ENCODE peak calls at places on chromosomes 3 and 15, in four cellular contexts. D is HCT116, W is hepatocyte, Q is GM23248. T is an unnamed sample. For H3K9me2, the result is how much of the 10 kb centered on the place peaks cover.

GRCh38 chr15:65326844-65327243 is 22.4 kb downstream of the RNU5B-1 start:
- DNase-seq in W (no peak), Q (no peak), D (no peak), T (no peak)

GRCh38 chr3:197956070-197956469 is 3.9 kb upstream of the LMLN start:
- DNase-seq in Q (no peak), D (no peak), W (no peak), T (no peak)

GRCh38 chr15:80517290-80517689 is 113.1 kb downstream of the ARNT2 start:
- DNase-seq in Q (no peak), D (no peak), W (no peak), T (no peak)

GRCh38 chr15:90665288-90666134 is 51.6 kb upstream of the BLM start:
- DNase-seq in Q (peak), W (no peak), D (peak), T (peak)

GRCh38 chr3:52244061-52244628 is 1.4 kb upstream of the PPM1M start:
- DNase-seq in D (no peak), W (peak), Q (peak), T (peak)

GRCh38 chr3:169324454-169324789 is 339.1 kb downstream of the MECOM start:
- DNase-seq in Q (peak), D (no peak), W (no peak), T (no peak)

GRCh38 chr15:77002954-77003912 is 8.3 kb downstream of the PSTPIP1 start:
- DNase-seq in W (no peak), D (no peak), Q (no peak), T (no peak)

GRCh38 chr3:55631766-55632331 is 144.7 kb upstream of the WNT5A start:
- DNase-seq in W (no peak), Q (no peak), D (no peak), T (no peak)

GRCh38 chr15:66698318-66698961 is 3.6 kb upstream of the SMAD6 start:
- DNase-seq in Q (peak), D (peak), W (peak), T (peak)

GRCh38 chr3:152307829-152308474 is 39.2 kb downstream of the MBNL1 start:
- DNase-seq in D (no peak), W (peak), Q (no peak), T (peak)

GRCh38 chr3:58099850-58100249 is 91.6 kb downstream of the FLNB start:
- DNase-seq in W (no peak), D (no peak), Q (no peak), T (no peak)

GRCh38 chr3:115702598-115702997 is 79.3 kb downstream of the GAP43 start:
- DNase-seq in Q (no peak), W (no peak), D (no peak), T (no peak)

GRCh38 chr3:120160050-120160449 is 65.8 kb upstream of the GSK3B start:
- DNase-seq in D (peak), W (peak), Q (peak), T (peak)

GRCh38 chr3:196120291-196120951 is 38.5 kb upstream of the TFRC start:
- DNase-seq in D (no peak), W (peak), Q (no peak), T (no peak)

GRCh38 chr3:9732080-9732752 is 681 bp downstream of the BRPF1 start:
- DNase-seq in Q (peak), W (peak), D (no peak), T (no peak)

GRCh38 chr3:191363221-191363620 is 32.9 kb upstream of the UTS2B start:
- DNase-seq in Q (no peak), W (no peak), D (no peak), T (no peak)

GRCh38 chr15:71273731-71274447 is 158.6 kb downstream of the THSD4 start:
- DNase-seq in Q (peak), D (no peak), W (peak), T (no peak)

GRCh38 chr3:111715911-111716523 is 120.9 kb upstream of the ZBED2 start:
- DNase-seq in W (peak), Q (peak), D (no peak), T (peak)

GRCh38 chr3:45795882-45796765 is at the start of gene SLC6A20:
- DNase-seq in Q (peak), D (no peak), W (peak), T (no peak)

GRCh38 chr15:85475317-85475701 is 94.9 kb downstream of the AKAP13 start:
- DNase-seq in D (no peak), W (no peak), Q (peak), T (no peak)

GRCh38 chr3:14663396-14663795 is 11.5 kb upstream of the C3orf20 start:
- DNase-seq in Q (no peak), W (no peak), D (no peak), T (no peak)

GRCh38 chr15:73362900-73363299 is 5.9 kb downstream of the HCN4 start:
- DNase-seq in Q (no peak), W (no peak), D (no peak), T (no peak)

DNA sequence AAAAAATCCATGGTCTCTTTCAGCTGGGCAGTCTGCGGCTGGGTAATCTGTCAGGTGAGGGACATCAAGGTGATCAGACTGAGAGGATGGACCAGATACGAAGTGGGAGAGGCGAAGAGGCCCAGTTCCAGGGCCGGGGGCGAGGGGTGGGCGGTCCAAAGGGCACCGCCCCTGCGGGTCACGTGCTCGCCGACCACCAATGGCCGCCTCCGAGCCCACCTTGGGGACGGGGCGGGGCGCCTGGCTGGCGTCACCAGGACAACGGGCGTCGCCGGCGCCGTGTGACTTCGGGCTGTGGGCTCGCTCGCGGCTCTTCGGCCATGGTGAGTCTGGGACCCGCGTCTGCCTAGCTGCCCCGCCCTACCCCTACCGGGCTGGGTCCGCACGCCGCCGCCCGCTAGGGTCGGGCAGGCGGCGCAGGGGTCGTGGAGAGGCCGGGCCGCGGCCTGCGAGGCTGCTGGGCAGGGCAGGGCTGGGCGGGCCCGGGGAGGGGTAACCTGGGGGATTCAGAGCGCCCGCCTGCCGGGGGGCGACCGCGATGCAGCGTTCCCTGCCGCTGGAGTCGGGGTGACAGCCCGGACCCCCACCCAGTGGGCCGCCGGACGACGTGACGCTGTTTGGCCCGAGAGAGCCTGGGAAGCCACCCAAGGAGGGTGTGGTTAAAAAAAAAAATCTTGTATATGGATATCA is at the start of gene FBXL2:
- DNase-seq in D (peak), W (peak), Q (peak), T (peak)
- TF ChIP-seq EZH2 in D (no peak), W (no peak), Q (no peak), T (no peak)

GRCh38 chr3:106842151-106842550 is 535.1 kb upstream of the CCDC54 start:
- DNase-seq in D (no peak), W (no peak), Q (no peak), T (no peak)
- H3K4me2 ChIP-seq in D (no peak), W (no peak), Q (no peak), T (no peak)

GRCh38 chr3:41163399-41163798 is 35.9 kb upstream of the CTNNB1 start:
- DNase-seq in D (no peak), Q (no peak), W (peak), T (no peak)

GRCh38 chr3:41158947-41159346 is 40.4 kb upstream of the CTNNB1 start:
- DNase-seq in Q (no peak), W (peak), D (no peak), T (peak)

GRCh38 chr3:41159581-41160189 is 39.6 kb upstream of the CTNNB1 start:
- DNase-seq in D (peak), Q (no peak), W (peak), T (peak)

GRCh38 chr3:41162541-41162940 is 36.8 kb upstream of the CTNNB1 start:
- DNase-seq in W (no peak), Q (no peak), D (no peak), T (no peak)

DNA sequence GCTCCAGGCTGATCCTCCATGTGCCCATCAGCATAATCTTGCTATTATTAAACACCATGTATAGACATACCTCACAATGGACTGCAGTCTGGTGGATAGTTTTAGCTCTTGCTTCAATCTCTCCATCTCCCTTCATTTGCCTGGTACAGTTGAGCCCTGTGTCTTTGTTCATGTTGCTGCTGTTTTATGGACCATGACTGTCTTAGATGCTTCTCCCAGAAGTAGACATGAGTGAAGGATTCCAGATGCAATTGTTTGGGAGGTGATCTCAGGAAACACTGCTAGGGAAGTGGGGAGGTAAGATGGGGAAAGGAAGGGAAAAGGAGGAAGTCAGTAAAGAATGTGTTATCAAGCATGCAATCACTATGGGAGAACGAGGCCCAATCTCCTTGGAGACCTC is 36.3 kb upstream of the CTNNB1 start:
- DNase-seq in Q (no peak), W (no peak), D (no peak), T (no peak)
- H3K9me2 ChIP-seq in Q (under half), W (under half), D (under half), T (under half)

GRCh38 chr3:11034297-11035000 is 41.9 kb downstream of the SLC6A1 start:
- DNase-seq in D (no peak), W (no peak), Q (no peak), T (no peak)

GRCh38 chr3:11035757-11036505 is 43.4 kb downstream of the SLC6A1 start:
- DNase-seq in D (no peak), Q (no peak), W (no peak), T (no peak)

GRCh38 chr3:11037966-11038365 is 45.4 kb downstream of the SLC6A1 start:
- DNase-seq in W (no peak), D (no peak), Q (no peak), T (no peak)

DNA sequence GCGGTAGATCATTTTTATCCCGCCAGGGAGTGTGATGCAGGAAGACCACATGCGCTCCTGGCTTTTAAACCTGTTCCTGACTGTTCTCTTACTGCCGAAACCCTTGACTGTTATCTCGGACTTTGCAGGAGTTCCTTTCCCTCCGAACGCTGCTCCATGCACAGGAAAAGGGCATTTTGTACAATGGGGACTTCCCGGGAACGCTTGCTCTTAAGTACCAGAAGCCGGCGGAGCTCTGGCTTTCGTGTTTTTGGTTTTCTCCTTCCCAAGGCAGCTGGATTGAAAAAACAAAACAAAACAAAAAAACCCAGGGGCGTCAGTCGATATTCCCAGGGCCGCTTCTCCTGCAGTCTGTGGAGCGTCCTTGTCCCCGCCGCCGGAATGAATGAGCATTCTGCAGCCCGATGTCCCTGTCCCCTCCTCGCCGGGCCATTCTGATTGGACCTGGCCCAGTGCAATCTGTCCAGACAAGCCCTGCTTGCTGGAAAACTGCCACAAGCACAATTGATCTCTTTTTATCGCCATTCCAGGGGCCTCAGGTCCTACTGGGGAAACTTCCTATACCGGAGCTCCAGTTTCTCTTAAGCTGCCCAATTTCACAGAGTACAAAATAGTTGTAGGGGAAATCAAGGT is 44.8 kb downstream of the SLC6A1 start:
- DNase-seq in Q (no peak), W (no peak), D (no peak), T (no peak)
- TF ChIP-seq EZH2 in Q (no peak), W (no peak), D (no peak), T (no peak)

GRCh38 chr3:180142472-180142871 is 105.7 kb upstream of the PEX5L start:
- DNase-seq in Q (no peak), W (no peak), D (no peak), T (no peak)
- H3K4me2 ChIP-seq in Q (no peak), W (no peak), D (no peak), T (no peak)

GRCh38 chr3:41164776-41165175 is 34.5 kb upstream of the CTNNB1 start:
- DNase-seq in Q (no peak), D (no peak), W (no peak), T (no peak)
- H3K9me2 ChIP-seq in Q (under half), D (under half), W (under half), T (under half)

DNA sequence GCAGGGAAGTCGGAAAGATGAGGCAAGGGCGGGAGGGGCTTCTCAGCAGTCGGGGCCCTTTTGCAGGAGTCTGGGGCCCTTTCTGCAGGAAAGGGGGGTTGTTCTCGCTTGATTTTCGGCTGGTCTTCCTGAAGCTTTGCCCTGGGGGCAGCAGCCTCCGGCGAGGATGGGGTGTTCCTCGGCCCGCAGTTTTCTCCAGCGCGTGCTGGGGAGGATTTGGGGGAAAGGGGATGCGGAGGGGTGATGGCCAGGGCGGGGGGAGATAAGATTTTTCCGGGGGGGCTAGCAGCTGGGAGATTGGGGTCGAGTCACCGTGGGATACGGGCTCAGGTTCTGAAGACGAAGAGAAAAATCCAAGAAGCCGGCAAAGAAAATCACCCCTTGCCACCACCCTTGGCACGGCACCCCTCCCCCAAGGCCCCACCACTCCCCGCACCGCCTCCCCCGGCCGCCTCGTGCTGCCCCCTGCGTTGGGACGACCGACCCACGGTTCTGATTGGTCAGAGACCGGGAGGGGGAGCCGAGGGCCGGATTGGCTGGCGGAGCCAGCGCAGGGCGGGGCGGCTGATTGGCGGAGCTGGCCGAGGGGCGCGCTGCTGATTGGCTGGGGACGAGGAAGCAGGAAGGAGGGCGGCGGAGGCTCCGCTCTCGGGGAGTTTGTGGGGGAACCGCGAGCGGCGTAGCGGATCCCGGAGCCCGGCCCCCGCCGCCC is at the start of gene BAHD1:
- DNase-seq in W (peak), Q (peak), D (peak), T (peak)
- TF ChIP-seq EZH2 in W (no peak), Q (no peak), D (no peak), T (no peak)

DNA sequence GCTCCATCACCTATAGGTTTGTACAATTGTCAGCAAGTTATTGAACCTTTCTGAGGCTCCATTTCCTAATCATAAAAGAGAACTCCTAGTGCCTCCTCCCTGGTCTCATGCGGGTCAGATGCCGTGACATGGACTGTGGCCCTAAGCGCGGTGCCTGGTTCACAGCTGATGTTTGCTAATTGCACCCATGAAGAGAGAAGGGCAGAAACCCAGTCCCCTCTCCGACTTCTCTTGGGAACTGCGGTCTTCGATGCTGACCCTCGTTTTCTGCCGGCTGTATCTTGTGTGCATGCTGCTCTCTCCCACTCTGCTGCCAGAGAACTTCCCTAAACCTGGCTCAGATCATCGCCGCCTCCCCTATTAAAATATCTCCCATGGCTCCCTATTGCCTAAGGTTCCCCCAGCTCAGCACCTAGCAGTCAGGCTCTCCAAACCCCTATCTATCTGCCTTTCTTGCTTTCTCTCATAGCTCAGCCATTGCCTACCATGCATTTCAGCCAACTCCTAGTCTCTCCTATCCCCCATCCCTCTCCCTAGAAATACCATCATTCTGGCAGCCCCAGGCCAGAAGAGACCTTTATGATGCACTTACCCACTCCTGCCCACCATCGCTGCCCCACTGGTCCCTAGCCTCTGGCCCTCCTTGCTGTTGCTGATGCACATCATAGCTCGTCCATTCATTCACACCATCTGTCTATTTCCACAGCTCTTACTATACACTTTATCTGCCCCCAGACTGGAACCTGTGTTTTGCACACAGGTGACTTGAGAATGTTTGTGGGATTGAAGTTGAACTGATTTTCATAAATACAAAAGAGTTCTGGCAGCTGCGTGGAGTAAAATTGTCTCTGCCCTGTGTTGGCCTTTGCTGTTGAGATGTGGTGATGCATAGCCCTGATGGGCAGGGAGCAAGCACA is 6.6 kb downstream of the ISG20 start:
- DNase-seq in D (no peak), Q (no peak), W (no peak), T (no peak)
- H3K4me2 ChIP-seq in D (no peak), Q (no peak), W (no peak), T (no peak)

GRCh38 chr3:78360849-78361248 is 1321.0 kb downstream of the ROBO2 start:
- DNase-seq in W (no peak), D (no peak), Q (no peak), T (no peak)
- H3K9me2 ChIP-seq in W (under half), D (under half), Q (under half), T (under half)

T was measured in PC-9.